ENCODE peak calls at places on chromosomes 6 and 20, in six cellular contexts. One of them, this sample, is unnamed.

GRCh38 chr6:85463621-85464259 is 13.9 kb downstream of the NT5E start:
- DNase-seq in globus pallidus: no peak
- DNase-seq in GM13977: no peak
- DNase-seq in HEK293T: no peak
- DNase-seq in stimulated activated CD4-positive, alpha-beta T cell treated with anti-CD3 and anti-CD28 coated beads, Interleukin-1b, Interleukin-23, amount 100 ng/mL, for 48 hours: no peak
- DNase-seq in T-helper 2 cell: no peak
- DNase-seq in this sample: no peak

GRCh38 chr6:111809264-111809663 is 64.0 kb downstream of the FYN start:
- DNase-seq in globus pallidus: no peak
- DNase-seq in GM13977: no peak
- DNase-seq in HEK293T: no peak
- DNase-seq in stimulated activated CD4-positive, alpha-beta T cell treated with anti-CD3 and anti-CD28 coated beads, Interleukin-1b, Interleukin-23, amount 100 ng/mL, for 48 hours: no peak
- DNase-seq in T-helper 2 cell: no peak
- DNase-seq in this sample: no peak

GRCh38 chr6:158789115-158789917 is 29.9 kb downstream of the EZR start:
- DNase-seq in globus pallidus: no peak
- DNase-seq in GM13977: peak
- DNase-seq in HEK293T: no peak
- DNase-seq in stimulated activated CD4-positive, alpha-beta T cell treated with anti-CD3 and anti-CD28 coated beads, Interleukin-1b, Interleukin-23, amount 100 ng/mL, for 48 hours: peak
- DNase-seq in T-helper 2 cell: no peak
- DNase-seq in this sample: no peak

GRCh38 chr6:30020629-30021028 is 40.4 kb upstream of the POLR1H start:
- DNase-seq in globus pallidus: no peak
- DNase-seq in GM13977: no peak
- DNase-seq in HEK293T: no peak
- DNase-seq in stimulated activated CD4-positive, alpha-beta T cell treated with anti-CD3 and anti-CD28 coated beads, Interleukin-1b, Interleukin-23, amount 100 ng/mL, for 48 hours: no peak
- DNase-seq in T-helper 2 cell: no peak
- DNase-seq in this sample: no peak

GRCh38 chr6:112618796-112619195 is 271.7 kb downstream of the RFPL4B start:
- DNase-seq in globus pallidus: peak
- DNase-seq in GM13977: no peak
- DNase-seq in HEK293T: peak
- DNase-seq in stimulated activated CD4-positive, alpha-beta T cell treated with anti-CD3 and anti-CD28 coated beads, Interleukin-1b, Interleukin-23, amount 100 ng/mL, for 48 hours: no peak
- DNase-seq in T-helper 2 cell: no peak
- DNase-seq in this sample: no peak

GRCh38 chr6:19524787-19525186 is 312.4 kb upstream of the ID4 start:
- DNase-seq in globus pallidus: no peak
- DNase-seq in GM13977: no peak
- DNase-seq in HEK293T: no peak
- DNase-seq in stimulated activated CD4-positive, alpha-beta T cell treated with anti-CD3 and anti-CD28 coated beads, Interleukin-1b, Interleukin-23, amount 100 ng/mL, for 48 hours: no peak
- DNase-seq in T-helper 2 cell: no peak
- DNase-seq in this sample: no peak

GRCh38 chr20:38082894-38083293 is 49.3 kb downstream of the RPRD1B start:
- DNase-seq in globus pallidus: no peak
- DNase-seq in GM13977: no peak
- DNase-seq in HEK293T: no peak
- DNase-seq in stimulated activated CD4-positive, alpha-beta T cell treated with anti-CD3 and anti-CD28 coated beads, Interleukin-1b, Interleukin-23, amount 100 ng/mL, for 48 hours: no peak
- DNase-seq in T-helper 2 cell: no peak
- DNase-seq in this sample: no peak

GRCh38 chr6:16985484-16986284 is 116.2 kb upstream of the STMND1 start:
- DNase-seq in globus pallidus: no peak
- DNase-seq in GM13977: no peak
- DNase-seq in HEK293T: no peak
- DNase-seq in stimulated activated CD4-positive, alpha-beta T cell treated with anti-CD3 and anti-CD28 coated beads, Interleukin-1b, Interleukin-23, amount 100 ng/mL, for 48 hours: no peak
- DNase-seq in T-helper 2 cell: no peak
- DNase-seq in this sample: no peak

GRCh38 chr20:50314326-50314725 is 123.7 kb downstream of the CEBPB start:
- DNase-seq in globus pallidus: no peak
- DNase-seq in GM13977: no peak
- DNase-seq in HEK293T: no peak
- DNase-seq in stimulated activated CD4-positive, alpha-beta T cell treated with anti-CD3 and anti-CD28 coated beads, Interleukin-1b, Interleukin-23, amount 100 ng/mL, for 48 hours: no peak
- DNase-seq in T-helper 2 cell: no peak
- DNase-seq in this sample: peak

GRCh38 chr20:31566658-31567379 is 38.3 kb upstream of the ID1 start:
- DNase-seq in globus pallidus: no peak
- DNase-seq in GM13977: no peak
- DNase-seq in HEK293T: no peak
- DNase-seq in stimulated activated CD4-positive, alpha-beta T cell treated with anti-CD3 and anti-CD28 coated beads, Interleukin-1b, Interleukin-23, amount 100 ng/mL, for 48 hours: peak
- DNase-seq in T-helper 2 cell: no peak
- DNase-seq in this sample: peak

GRCh38 chr6:25899123-25899522 is 25.1 kb upstream of the SLC17A3 start:
- DNase-seq in globus pallidus: no peak
- DNase-seq in GM13977: no peak
- DNase-seq in HEK293T: no peak
- DNase-seq in stimulated activated CD4-positive, alpha-beta T cell treated with anti-CD3 and anti-CD28 coated beads, Interleukin-1b, Interleukin-23, amount 100 ng/mL, for 48 hours: no peak
- DNase-seq in T-helper 2 cell: no peak
- DNase-seq in this sample: no peak